ENCODE peak calls at places on chromosomes 5 and 9, in five cellular contexts. P is IMR-90, N is mesenteric fat pad, A is DMS53, F is GM10248. B is an unnamed sample.

GRCh38 chr5:172548311-172548731 is 92.7 kb upstream of the NEURL1B start:
- DNase-seq in A (peak), F (no peak), P (no peak), N (no peak), B (no peak)

GRCh38 chr9:136228107-136228875 is 17.3 kb downstream of the QSOX2 start:
- DNase-seq in A (peak), P (peak), F (no peak), N (no peak), B (peak)

GRCh38 chr9:79577969-79578723 is 6.4 kb downstream of the TLE4 start:
- DNase-seq in F (no peak), N (no peak), P (peak), A (no peak), B (no peak)

GRCh38 chr5:5416733-5417132 is 5.7 kb upstream of the ICE1 start:
- DNase-seq in P (no peak), N (no peak), A (no peak), F (no peak), B (no peak)

GRCh38 chr5:172686111-172686510 is 45.0 kb downstream of the NEURL1B start:
- DNase-seq in P (peak), N (no peak), F (no peak), A (no peak), B (no peak)

GRCh38 chr9:134299068-134299467 is 27.2 kb upstream of the RXRA start:
- DNase-seq in F (no peak), A (no peak), P (no peak), N (no peak), B (no peak)

GRCh38 chr5:160311491-160312138 is 749 bp downstream of the CCNJL start:
- DNase-seq in A (peak), P (no peak), N (no peak), F (no peak), B (peak)

GRCh38 chr5:173862047-173862477 is 26.1 kb upstream of the CPEB4 start:
- DNase-seq in N (no peak), A (no peak), F (no peak), P (no peak), B (no peak)

GRCh38 chr9:20065076-20065475 is 276.2 kb upstream of the SLC24A2 start:
- DNase-seq in F (no peak), A (no peak), P (no peak), N (no peak), B (no peak)

GRCh38 chr9:113471566-113471965 is 8.0 kb downstream of the RGS3 start:
- DNase-seq in F (no peak), A (no peak), N (no peak), P (no peak), B (no peak)

B was measured in mesenchymal stem cell.